ENCODE peak calls at places on chromosomes 13 and 19, in eight cellular contexts. N is neural progenitor cell, Y is K562, F is HCT116, K is GM12878, M is mammary epithelial cell, U is fibroblast of lung, G is IMR-90. B is an unnamed sample.

GRCh38 chr19:38734426-38735256 is 9.6 kb downstream of the CAPN12 start:
- DNase-seq in N (peak; percentile 41), Y (no peak), K (peak; percentile 25), M (peak; percentile 55), F (no peak), G (no peak), U (no peak), B (peak; percentile 35)

GRCh38 chr13:106524108-106524507 is 11.4 kb downstream of the EFNB2 start:
- DNase-seq in G (no peak), K (no peak), U (no peak), M (no peak), F (no peak), N (no peak), Y (no peak), B (no peak)

GRCh38 chr13:73603646-73604045 is 530.6 kb downstream of the KLF12 start:
- DNase-seq in K (no peak), N (no peak), F (no peak), M (peak; percentile 69), Y (no peak), G (no peak), U (no peak), B (no peak)

GRCh38 chr13:77595166-77595810 is 59.8 kb downstream of the SCEL start:
- DNase-seq in N (no peak), K (no peak), Y (no peak), G (no peak), F (no peak), U (no peak), M (no peak), B (peak; percentile 40)

GRCh38 chr13:94174009-94174408 is 305.5 kb downstream of the DCT start:
- DNase-seq in Y (no peak), N (no peak), G (no peak), M (no peak), U (no peak), K (no peak), F (no peak), B (no peak)

GRCh38 chr19:45643024-45643926 is 4.1 kb upstream of the EML2 start:
- DNase-seq in M (peak; percentile 71), F (peak; percentile 71), G (peak; percentile 61), Y (peak; percentile 69), N (peak; percentile 91), K (peak; percentile 84), U (peak; percentile 79), B (peak; percentile 73)

GRCh38 chr19:57389730-57390598 is at the start of gene ZNF548:
- DNase-seq in U (peak; percentile 100), G (peak; percentile 100), Y (peak; percentile 92), K (peak; percentile 93), M (peak; percentile 96), N (peak; percentile 99), F (peak; percentile 98), B (peak; percentile 98)

GRCh38 chr13:40363653-40364052 is 302.8 kb downstream of the FOXO1 start:
- DNase-seq in F (no peak), K (no peak), N (no peak), G (no peak), M (no peak), Y (no peak), U (no peak), B (no peak)

GRCh38 chr19:30229524-30230174 is 142.5 kb upstream of the ZNF536 start:
- DNase-seq in Y (no peak), U (no peak), F (no peak), K (no peak), M (no peak), N (peak; percentile 64), G (peak; percentile 4), B (no peak)

GRCh38 chr13:20831254-20831653 is 57.5 kb upstream of the EEF1AKMT1 start:
- DNase-seq in U (no peak), F (no peak), M (no peak), K (no peak), Y (no peak), N (no peak), G (no peak), B (peak; percentile 10)
- H3K9ac ChIP-seq in U (no peak overlapping the region), F (no peak overlapping the region), M (no peak overlapping the region), K (no peak overlapping the region), Y (no peak overlapping the region), N (no peak overlapping the region), G (no peak overlapping the region), B (no peak overlapping the region)

GRCh38 chr19:54279441-54279962 is 1.4 kb downstream of the LILRB2 start:
- DNase-seq in M (no peak), K (no peak), Y (no peak), G (no peak), F (no peak), U (no peak), N (no peak), B (no peak)
- H3K27me3 ChIP-seq in M (no peaks in the 10 kb centered on the region), K (no peaks in the 10 kb centered on the region), Y (peaks cover 8% of the 10 kb centered on the region), G (peaks cover 2% of the 10 kb centered on the region), F (peaks cover 31% of the 10 kb centered on the region), U (no peaks in the 10 kb centered on the region), N (peaks cover 6% of the 10 kb centered on the region), B (peaks cover 78% of the 10 kb centered on the region)

GRCh38 chr19:4723465-4724251 is at the start of gene DPP9:
- DNase-seq in Y (peak; percentile 97), F (peak; percentile 98), U (peak; percentile 99), M (peak; percentile 98), G (peak; percentile 98), K (peak; percentile 100), N (peak; percentile 99), B (peak; percentile 100)
- TF ChIP-seq CTCF in Y (peak; percentile 29), F (no peak), U (peak; percentile 40), M (no peak), G (peak; percentile 43), K (no peak), N (peak; percentile 13), B (peak; percentile 35)

GRCh38 chr19:1168562-1168873 is 5.5 kb downstream of the SBNO2 start:
- DNase-seq in Y (no peak), N (no peak), U (no peak), F (no peak), G (no peak), M (no peak), K (no peak), B (no peak)
- H3K9ac ChIP-seq in Y (no peak overlapping the region), N (no peak overlapping the region), U (peak overlapping the region; percentile 65), F (peak overlapping the region; percentile 40), G (peak overlapping the region; percentile 40), M (peak overlapping the region; percentile 86), K (no peak overlapping the region), B (peak overlapping the region; percentile 96)

DNA sequence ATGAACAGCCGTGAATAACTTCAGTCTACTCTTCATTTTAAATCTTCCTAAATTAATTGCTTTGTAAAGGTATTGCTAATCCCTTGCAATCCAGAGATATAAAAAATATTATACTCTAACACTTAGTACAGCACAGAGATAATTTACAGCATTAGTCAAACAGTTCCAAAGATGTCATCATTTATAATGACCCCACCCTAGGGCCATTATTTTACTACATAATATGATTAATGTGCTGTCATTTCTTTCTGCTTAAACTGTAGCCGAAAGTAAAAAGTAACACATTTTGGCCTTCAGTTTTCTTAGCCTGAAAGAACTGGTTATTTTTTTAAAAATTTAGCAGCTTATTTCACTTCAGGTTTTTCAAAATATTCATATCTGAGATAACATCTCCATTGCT is 256.3 kb upstream of the RFC3 start:
- DNase-seq in F (no peak), G (no peak), K (no peak), N (no peak), M (no peak), U (no peak), Y (no peak), B (no peak)
- H3K27me3 ChIP-seq in F (no peaks in the 10 kb centered on the region), G (no peaks in the 10 kb centered on the region), K (no peaks in the 10 kb centered on the region), N (no peaks in the 10 kb centered on the region), M (no peaks in the 10 kb centered on the region), U (no peaks in the 10 kb centered on the region), Y (no peaks in the 10 kb centered on the region), B (no peaks in the 10 kb centered on the region)

GRCh38 chr19:7197760-7198696 is 96.2 kb downstream of the INSR start:
- DNase-seq in K (peak; percentile 81), U (peak; percentile 94), Y (peak; percentile 98), N (peak; percentile 98), M (peak; percentile 92), F (peak; percentile 84), G (peak; percentile 94), B (peak; percentile 98)
- TF ChIP-seq CTCF in K (peak; percentile 26), U (peak; percentile 7), Y (no peak), N (peak; percentile 32), M (no peak), F (peak; percentile 17), G (peak; percentile 0), B (no peak)

GRCh38 chr19:48421548-48421947 is 24.2 kb upstream of the GRWD1 start:
- DNase-seq in G (no peak), M (no peak), F (no peak), N (no peak), U (no peak), Y (no peak), K (no peak), B (no peak)
- H3K9ac ChIP-seq in G (no peak overlapping the region), M (no peak overlapping the region), F (no peak overlapping the region), N (no peak overlapping the region), U (no peak overlapping the region), Y (peak overlapping the region; percentile 0), K (no peak overlapping the region), B (no peak overlapping the region)